ENCODE peak calls at places on chromosomes 3 and 15, in eight cellular contexts. S, C, Q, M, A, Z, O and B are unnamed samples.

GRCh38 chr3:182117583-182117982 is 405.9 kb downstream of the SOX2 start:
- DNase-seq in Q (no peak), C (peak; percentile 49), O (no peak), Z (no peak), S (no peak), M (no peak), A (peak; percentile 41), B (peak; percentile 21)

GRCh38 chr15:85541744-85542143 is 161.3 kb downstream of the AKAP13 start:
- DNase-seq in C (peak; percentile 25), S (no peak), O (peak; percentile 31), Q (no peak), A (no peak), M (peak; percentile 29), Z (no peak), B (no peak)

GRCh38 chr15:99476413-99477222 is 89.2 kb upstream of the MEF2A start:
- DNase-seq in O (peak; percentile 99), S (no peak), A (peak; percentile 99), M (peak; percentile 96), Q (peak; percentile 83), Z (peak; percentile 25), C (peak; percentile 100), B (no peak)

GRCh38 chr15:66701422-66702034 is 508 bp upstream of the SMAD6 start:
- DNase-seq in S (no peak), Q (no peak), C (peak; percentile 72), A (peak; percentile 56), M (no peak), O (peak; percentile 55), Z (peak; percentile 45), B (peak; percentile 85)

GRCh38 chr3:171225101-171225674 is 198.7 kb upstream of the SLC2A2 start:
- DNase-seq in O (no peak), S (no peak), C (no peak), Z (no peak), M (no peak), Q (no peak), A (no peak), B (no peak)

GRCh38 chr15:40746916-40747418 is 8.1 kb downstream of the RMDN3 start:
- DNase-seq in O (no peak), Q (no peak), M (no peak), A (no peak), C (no peak), S (no peak), Z (no peak), B (no peak)

GRCh38 chr15:78763796-78764241 is 47.4 kb downstream of the ADAMTS7 start:
- DNase-seq in O (no peak), M (no peak), S (no peak), Z (no peak), A (no peak), C (no peak), Q (peak; percentile 11), B (no peak)

GRCh38 chr3:53921296-53921695 is 29.6 kb upstream of the SELENOK start:
- DNase-seq in Z (no peak), S (no peak), Q (no peak), M (peak; percentile 35), A (no peak), O (peak; percentile 39), C (no peak), B (no peak)

GRCh38 chr3:184727357-184728060 is 15.6 kb upstream of the MAGEF1 start:
- DNase-seq in M (peak; percentile 78), O (peak; percentile 90), Z (peak; percentile 76), C (peak; percentile 69), A (peak; percentile 52), Q (peak; percentile 82), S (peak; percentile 74), B (peak; percentile 84)

GRCh38 chr15:78540955-78541743 is 905 bp downstream of the PSMA4 start:
- DNase-seq in M (peak; percentile 11), S (peak; percentile 17), Q (no peak), O (no peak), Z (no peak), A (no peak), C (no peak), B (no peak)

GRCh38 chr3:123151251-123151705 is 50.5 kb upstream of the SEC22A start:
- DNase-seq in O (no peak), M (no peak), Q (no peak), C (no peak), A (no peak), Z (no peak), S (no peak), B (no peak)
- H3K4me3 ChIP-seq in O (no peak overlapping the region), M (no peak overlapping the region), Q (no peak overlapping the region), C (no peak overlapping the region), A (no peak overlapping the region), Z (no peak overlapping the region), S (no peak overlapping the region), B (no peak overlapping the region)

GRCh38 chr15:44530653-44531052 is 6.3 kb upstream of the EIF3J start:
- DNase-seq in S (no peak), Z (no peak), A (no peak), C (no peak), O (no peak), Q (no peak), M (no peak), B (no peak)
- H3K4me3 ChIP-seq in S (no peak overlapping the region), Z (no peak overlapping the region), A (no peak overlapping the region), C (no peak overlapping the region), O (no peak overlapping the region), Q (no peak overlapping the region), M (no peak overlapping the region), B (no peak overlapping the region)

DNA sequence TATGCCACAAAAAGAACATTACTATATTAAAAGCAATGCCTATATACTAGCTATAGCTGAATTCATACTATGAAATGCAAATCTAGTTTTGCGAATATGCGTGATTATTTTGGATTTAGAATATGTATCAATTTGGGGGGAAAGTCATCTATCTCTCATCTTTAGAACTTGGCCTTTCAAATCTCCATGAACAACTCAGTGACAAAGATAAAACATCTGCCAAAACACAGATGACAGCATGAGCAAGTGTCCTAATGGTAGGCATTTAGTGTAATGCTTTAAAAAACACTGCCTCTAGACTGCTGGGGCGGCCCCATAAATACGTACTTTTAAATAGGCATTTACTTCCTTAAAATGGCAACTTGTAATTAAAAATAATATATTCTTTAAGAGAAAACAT is 2.7 kb downstream of the CD47 start:
- DNase-seq in A (no peak), C (no peak), O (no peak), S (no peak), M (peak; percentile 21), Z (no peak), Q (no peak), B (no peak)
- H3K4me3 ChIP-seq in A (no peak overlapping the region), C (peak overlapping the region; percentile 97), O (no peak overlapping the region), S (no peak overlapping the region), M (peak overlapping the region; percentile 96), Z (no peak overlapping the region), Q (no peak overlapping the region), B (no peak overlapping the region)

DNA sequence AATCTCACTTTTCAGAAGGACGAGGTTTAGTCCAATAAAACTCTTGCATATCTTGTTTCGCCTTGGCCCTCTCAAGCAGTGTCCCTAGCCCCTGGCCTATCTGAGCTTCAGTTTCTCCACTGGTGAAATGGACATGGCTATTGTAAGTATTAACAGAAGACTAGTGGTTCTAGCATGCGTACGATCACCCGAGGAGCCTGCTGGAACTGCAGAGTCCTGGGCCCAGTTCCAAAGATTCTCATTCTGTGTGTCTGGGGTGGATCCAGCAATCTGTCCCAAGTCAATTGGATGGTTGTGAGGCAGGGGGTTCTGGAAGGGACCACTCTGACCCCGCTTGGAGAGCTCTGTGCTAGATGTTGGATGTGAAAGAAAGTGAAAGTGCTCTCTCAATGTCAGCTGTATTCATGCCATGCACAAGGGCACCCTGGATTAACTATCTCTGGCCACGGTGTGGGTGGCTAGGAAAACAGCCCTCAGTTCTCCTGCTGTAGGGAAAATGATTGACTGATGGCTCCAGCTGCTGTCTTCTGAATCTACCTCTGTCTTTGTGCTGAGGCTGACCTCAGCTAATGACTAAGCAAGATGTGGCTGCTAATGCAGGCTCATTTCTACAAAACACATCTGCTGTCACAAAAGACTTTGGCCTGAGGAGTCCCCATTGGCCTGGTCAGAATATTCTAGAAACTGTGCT is 1.9 kb upstream of the PLA1A start:
- DNase-seq in A (no peak), S (peak; percentile 12), O (peak; percentile 10), Q (no peak), M (no peak), C (peak; percentile 27), Z (no peak), B (no peak)
- H3K4me3 ChIP-seq in A (no peak overlapping the region), S (no peak overlapping the region), O (no peak overlapping the region), Q (no peak overlapping the region), M (no peak overlapping the region), C (no peak overlapping the region), Z (no peak overlapping the region), B (no peak overlapping the region)